ENCODE peak calls at places on chromosomes 11 and 22, in five cellular contexts. H is stimulated activated CD8-positive, alpha-beta memory T cell treated with anti-CD3 and anti-CD28 coated beads, Interleukin-12 subunit alpha, Interleukin-12 subunit beta, amount 100 ng/mL, for 1 hour; M is HEK293T; V is activated CD4-positive, CD25-positive, alpha-beta regulatory T cell; R is T-cell. O is an unnamed sample.

GRCh38 chr22:47781427-47782111 is 1019.1 kb downstream of the TBC1D22A start:
- DNase-seq in H (no peak), M (no peak), V (no peak), R (no peak), O (no peak)

GRCh38 chr22:17077255-17077654 is 7.5 kb upstream of the IL17RA start:
- DNase-seq in M (no peak), H (no peak), V (no peak), R (no peak), O (no peak)

GRCh38 chr22:21796863-21797262 is 61.3 kb upstream of the YPEL1 start:
- DNase-seq in V (no peak), R (no peak), M (no peak), H (no peak), O (peak)

GRCh38 chr11:8338138-8338537 is 74.5 kb upstream of the LMO1 start:
- DNase-seq in V (no peak), H (no peak), R (no peak), M (peak), O (no peak)

GRCh38 chr11:61546663-61547062 is 34.2 kb downstream of the SYT7 start:
- DNase-seq in H (no peak), V (no peak), M (no peak), R (no peak), O (no peak)

GRCh38 chr11:118234833-118235232 is 10.0 kb upstream of the JAML start:
- DNase-seq in R (no peak), V (no peak), H (no peak), M (no peak), O (no peak)

GRCh38 chr11:46778416-46778815 is 59.4 kb downstream of the F2 start:
- DNase-seq in R (no peak), M (no peak), V (no peak), H (no peak), O (no peak)

GRCh38 chr22:48097723-48098122 is 1335.3 kb downstream of the TBC1D22A start:
- DNase-seq in R (no peak), H (no peak), M (no peak), V (no peak), O (no peak)